ENCODE peak calls at places on chromosomes 13 and 19, in five cellular contexts. Y is fibroblast of lung, O is uterus, V is testis, T is Peyer's patch. E is an unnamed sample.

GRCh38 chr19:7515471-7516226 is at the start of gene ZNF358:
- DNase-seq in Y (peak), O (peak), V (peak), T (peak), E (peak)

GRCh38 chr19:38664503-38665211 is 17.2 kb downstream of the ACTN4 start:
- DNase-seq in Y (no peak), O (no peak), V (no peak), T (no peak), E (no peak)

GRCh38 chr13:79917628-79918027 is 423.3 kb downstream of the SPRY2 start:
- DNase-seq in Y (no peak), O (no peak), V (no peak), T (no peak), E (no peak)

GRCh38 chr19:43715776-43716175 is at the start of gene IRGC:
- DNase-seq in Y (no peak), O (no peak), V (no peak), T (no peak), E (no peak)

GRCh38 chr19:28406237-28406596 is 806.7 kb downstream of the UQCRFS1 start:
- DNase-seq in Y (no peak), O (no peak), V (no peak), T (no peak), E (no peak)

GRCh38 chr19:50384685-50385535 is 763 bp downstream of the POLD1 start:
- DNase-seq in Y (no peak), O (no peak), V (peak), T (no peak), E (no peak)

GRCh38 chr19:44816301-44816700 is 7.4 kb downstream of the BCAM start:
- DNase-seq in Y (no peak), O (no peak), V (no peak), T (no peak), E (no peak)

GRCh38 chr19:35807633-35808032 is 5.0 kb downstream of the PRODH2 start:
- DNase-seq in Y (no peak), O (no peak), V (no peak), T (no peak), E (no peak)

GRCh38 chr13:43698743-43699142 is 88.0 kb downstream of the ENOX1 start:
- DNase-seq in Y (peak), O (no peak), V (no peak), T (no peak), E (peak)

GRCh38 chr13:22915442-22916082 is 265.2 kb upstream of the SGCG start:
- DNase-seq in Y (peak), O (peak), V (peak), T (no peak), E (peak)

GRCh38 chr19:43625918-43626579 is 6.6 kb upstream of the ZNF428 start:
- DNase-seq in Y (peak), O (no peak), V (no peak), T (no peak), E (no peak)

GRCh38 chr13:49443327-49443688 is 556 bp downstream of the CAB39L start:
- DNase-seq in Y (peak), O (no peak), V (no peak), T (no peak), E (peak)

GRCh38 chr19:14677464-14677863 is 2.8 kb upstream of the ADGRE3 start:
- DNase-seq in Y (no peak), O (no peak), V (no peak), T (no peak), E (no peak)

GRCh38 chr13:43355774-43356173 is 332.4 kb downstream of the DNAJC15 start:
- DNase-seq in Y (no peak), O (no peak), V (no peak), T (no peak), E (no peak)

GRCh38 chr19:56839665-56840451 is 668 bp downstream of the PEG3 start:
- DNase-seq in Y (peak), O (peak), V (peak), T (peak), E (no peak)

GRCh38 chr13:35781044-35781443 is 304.6 kb upstream of the MAB21L1 start:
- DNase-seq in Y (no peak), O (no peak), V (no peak), T (no peak), E (no peak)

GRCh38 chr13:114143806-114144605 is 11.6 kb upstream of the RASA3 start:
- DNase-seq in Y (no peak), O (no peak), V (no peak), T (peak), E (no peak)

GRCh38 chr19:41537789-41538188 is 38.2 kb upstream of the CEACAM21 start:
- DNase-seq in Y (peak), O (no peak), V (no peak), T (peak), E (peak)

GRCh38 chr19:51124729-51125128 is at the start of gene SIGLEC9:
- DNase-seq in Y (no peak), O (no peak), V (peak), T (peak), E (no peak)

GRCh38 chr19:19554074-19555023 is 16.3 kb downstream of the CILP2 start:
- DNase-seq in Y (peak), O (no peak), V (peak), T (peak), E (peak)

GRCh38 chr19:42017040-42017439 is 23.0 kb upstream of the ATP1A3 start:
- DNase-seq in Y (no peak), O (no peak), V (no peak), T (no peak), E (no peak)

GRCh38 chr13:39777527-39778061 is 122.1 kb downstream of the COG6 start:
- DNase-seq in Y (peak), O (no peak), V (no peak), T (no peak), E (peak)

GRCh38 chr13:98540476-98540875 is 36.4 kb downstream of the STK24 start:
- DNase-seq in Y (no peak), O (no peak), V (peak), T (peak), E (no peak)

GRCh38 chr13:91667486-91667885 is 269.1 kb downstream of the GPC5 start:
- DNase-seq in Y (no peak), O (no peak), V (no peak), T (no peak), E (no peak)

GRCh38 chr19:9945319-9945966 is 9.1 kb upstream of the OLFM2 start:
- DNase-seq in Y (peak), O (peak), V (peak), T (peak), E (peak)

GRCh38 chr13:73733691-73734090 is 400.5 kb downstream of the KLF12 start:
- DNase-seq in Y (no peak), O (no peak), V (no peak), T (no peak), E (no peak)

GRCh38 chr19:32165176-32165575 is 180.2 kb upstream of the ZNF507 start:
- DNase-seq in Y (no peak), O (no peak), V (no peak), T (no peak), E (no peak)

GRCh38 chr13:72463561-72463960 is 263.9 kb downstream of the MZT1 start:
- DNase-seq in Y (peak), O (no peak), V (peak), T (no peak), E (peak)

GRCh38 chr19:58562126-58563033 is 4.0 kb upstream of the UBE2M start:
- DNase-seq in Y (peak), O (no peak), V (no peak), T (peak), E (peak)

GRCh38 chr19:52653161-52653560 is 15.0 kb upstream of the ZNF83 start:
- DNase-seq in Y (no peak), O (no peak), V (no peak), T (no peak), E (no peak)

GRCh38 chr19:51485960-51486359 is 7.6 kb downstream of the CEACAM18 start:
- DNase-seq in Y (no peak), O (no peak), V (no peak), T (no peak), E (no peak)

GRCh38 chr19:3061214-3062161 is 807 bp downstream of the TLE5 start:
- DNase-seq in Y (peak), O (peak), V (peak), T (peak), E (no peak)

GRCh38 chr19:18514800-18515682 is 6.8 kb downstream of the ELL start:
- DNase-seq in Y (peak), O (peak), V (no peak), T (peak), E (no peak)

GRCh38 chr19:36215276-36216171 is 618 bp downstream of the ZNF146 start:
- DNase-seq in Y (peak), O (no peak), V (no peak), T (no peak), E (peak)

GRCh38 chr13:104975272-104975671 is 1560.2 kb downstream of the EFNB2 start:
- DNase-seq in Y (no peak), O (no peak), V (no peak), T (no peak), E (no peak)

GRCh38 chr13:26558074-26558805 is 757 bp downstream of the WASF3 start:
- DNase-seq in Y (peak), O (no peak), V (peak), T (no peak), E (peak)

GRCh38 chr19:45179063-45179847 is 671 bp downstream of the BLOC1S3 start:
- DNase-seq in Y (no peak), O (no peak), V (peak), T (no peak), E (peak)

GRCh38 chr19:1456121-1456900 is 6.4 kb downstream of the APC2 start:
- DNase-seq in Y (no peak), O (no peak), V (no peak), T (no peak), E (no peak)

GRCh38 chr19:1455002-1455335 is 5.0 kb downstream of the APC2 start:
- DNase-seq in Y (no peak), O (no peak), V (no peak), T (peak), E (no peak)

GRCh38 chr19:1455336-1456120 is 5.6 kb downstream of the APC2 start:
- DNase-seq in Y (peak), O (peak), V (peak), T (peak), E (peak)

GRCh38 chr19:1457892-1458291 is 8.0 kb downstream of the APC2 start:
- DNase-seq in Y (no peak), O (no peak), V (no peak), T (no peak), E (no peak)

DNA sequence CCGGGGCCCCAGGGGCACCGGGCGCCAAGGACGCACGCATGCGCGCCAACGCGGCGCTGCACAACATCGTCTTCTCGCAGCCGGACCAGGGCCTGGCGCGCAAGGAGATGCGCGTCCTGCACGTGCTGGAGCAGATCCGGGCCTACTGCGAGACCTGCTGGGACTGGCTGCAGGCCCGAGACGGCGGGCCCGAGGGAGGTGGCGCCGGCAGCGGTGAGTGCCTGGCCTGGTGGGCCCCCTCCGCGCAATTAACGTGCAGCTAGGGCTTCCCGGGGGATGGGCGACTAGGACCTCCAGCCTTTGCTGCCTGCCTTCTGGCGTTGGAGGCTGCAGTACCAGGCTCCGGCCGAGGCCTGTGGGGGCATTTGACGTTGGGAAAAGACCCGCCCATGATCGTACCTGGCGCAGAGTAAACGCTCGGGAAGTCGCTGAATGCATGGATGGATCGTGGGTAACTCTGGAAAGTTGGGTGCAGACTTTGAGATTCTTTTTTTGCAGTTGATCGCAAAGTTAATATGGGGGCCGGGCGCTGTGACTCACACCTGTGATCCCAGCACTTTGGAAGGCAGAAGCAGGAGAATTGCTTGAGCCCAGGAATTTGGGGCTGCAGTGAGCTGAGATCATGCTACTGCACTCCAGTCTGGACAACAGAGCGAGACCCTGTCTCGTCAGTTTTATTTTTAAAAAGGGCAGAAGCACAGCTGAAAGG is 7.3 kb downstream of the APC2 start:
- DNase-seq in Y (no peak), O (no peak), V (no peak), T (no peak), E (no peak)
- TF ChIP-seq CTCF in Y (no peak), O (no peak), V (no peak), T (no peak), E (no peak)

DNA sequence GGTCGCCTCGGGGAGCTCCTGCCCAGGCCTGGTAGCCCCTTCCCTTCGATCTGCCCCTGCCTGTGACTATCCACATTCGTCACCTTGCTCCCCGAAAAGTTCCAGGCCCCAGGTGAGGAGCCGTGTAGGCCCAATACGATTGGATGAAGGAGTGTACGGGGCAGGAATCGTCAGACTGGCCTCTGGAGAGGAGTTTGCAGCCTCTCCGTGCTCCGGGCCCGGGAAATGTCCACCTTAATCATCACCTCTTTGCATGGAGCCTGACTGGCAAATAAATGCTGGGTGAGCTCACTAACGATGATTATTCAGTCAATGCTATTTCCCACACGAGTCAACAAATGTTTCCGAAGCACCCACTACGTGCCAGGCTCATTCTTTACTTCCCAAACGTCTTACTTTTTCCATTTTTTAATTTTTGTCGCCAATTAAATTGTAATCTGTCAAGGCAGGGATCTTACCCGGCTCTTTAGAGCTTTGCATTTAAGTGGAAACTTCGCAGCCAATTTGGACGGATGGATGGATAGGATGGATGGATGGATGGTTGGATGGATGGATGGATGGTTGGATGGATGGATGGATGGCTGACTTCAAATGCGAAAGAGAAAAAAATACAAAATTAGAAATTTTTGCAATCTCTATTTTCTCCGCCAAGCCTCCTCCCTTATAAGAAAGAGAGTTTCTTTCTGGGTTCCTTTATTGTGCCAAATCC is 45.8 kb downstream of the TGDS start:
- DNase-seq in Y (peak), O (peak), V (no peak), T (no peak), E (peak)
- H3K4me3 ChIP-seq in Y (peak), O (peak), V (peak), T (peak), E (peak)

GRCh38 chr13:32023698-32024097 is 7.9 kb upstream of the FRY start:
- DNase-seq in Y (peak), O (no peak), V (no peak), T (no peak), E (no peak)
- TF ChIP-seq CTCF in Y (no peak), O (no peak), V (no peak), T (peak), E (peak)

DNA sequence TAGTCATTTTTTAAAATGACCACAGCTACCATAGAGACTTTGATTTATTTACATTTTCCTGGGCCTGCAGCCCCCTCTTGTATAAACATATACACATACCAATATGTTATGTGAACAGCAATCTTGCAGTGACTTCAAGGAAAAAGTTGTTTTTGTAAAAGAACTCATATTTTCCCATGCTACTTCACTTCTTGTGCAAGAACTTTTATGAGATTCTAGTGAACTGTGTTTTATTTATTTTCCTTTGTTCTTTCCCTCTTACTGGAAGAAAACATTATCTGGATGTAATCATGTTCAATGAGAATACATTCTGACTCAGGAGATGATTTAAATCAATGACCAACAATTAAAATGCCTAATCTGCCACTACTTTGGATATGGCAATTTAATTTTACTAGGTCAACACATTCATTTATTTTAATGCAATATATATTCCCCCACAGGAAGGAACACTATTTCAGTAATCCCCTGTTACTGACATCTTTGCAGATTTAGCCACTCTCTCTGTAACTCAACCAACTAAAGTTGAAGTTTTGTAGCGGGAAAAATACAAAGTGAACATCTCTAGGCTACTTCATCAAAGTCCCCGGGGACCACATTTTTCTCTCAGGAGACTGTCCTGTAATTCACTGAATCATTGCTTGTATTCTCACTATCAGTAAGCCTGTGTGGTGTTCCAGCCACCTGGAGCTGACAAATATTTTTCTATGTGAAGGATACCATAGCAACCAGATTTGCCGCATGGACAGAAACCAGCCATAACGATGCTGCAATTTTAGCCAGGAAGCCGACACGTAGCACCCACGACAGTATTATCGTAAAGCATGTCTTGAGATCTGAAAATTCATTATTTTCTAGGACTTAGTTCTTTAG is 90.5 kb downstream of the STARD13 start:
- DNase-seq in Y (peak), O (peak), V (no peak), T (no peak), E (peak)
- H3K4me3 ChIP-seq in Y (no peak), O (peak), V (no peak), T (no peak), E (no peak)

GRCh38 chr13:41554626-41555386 is 97.5 kb downstream of the RGCC start:
- DNase-seq in Y (no peak), O (no peak), V (no peak), T (peak), E (no peak)
- TF ChIP-seq CTCF in Y (no peak), O (no peak), V (no peak), T (no peak), E (no peak)

GRCh38 chr13:112868308-112868707 is 100.7 kb upstream of the MCF2L start:
- DNase-seq in Y (no peak), O (no peak), V (no peak), T (peak), E (no peak)
- H3K4me3 ChIP-seq in Y (no peak), O (no peak), V (no peak), T (no peak), E (no peak)

GRCh38 chr19:54172764-54173699 is at the start of gene TMC4:
- DNase-seq in Y (no peak), O (no peak), V (no peak), T (peak), E (peak)
- TF ChIP-seq CTCF in Y (no peak), O (no peak), V (no peak), T (peak), E (no peak)

GRCh38 chr13:85910962-85911361 is 111.7 kb upstream of the SLITRK6 start:
- DNase-seq in Y (no peak), O (no peak), V (no peak), T (no peak), E (no peak)
- H3K4me3 ChIP-seq in Y (no peak), O (no peak), V (no peak), T (no peak), E (no peak)

GRCh38 chr13:30617315-30618185 is at the start of gene USPL1:
- DNase-seq in Y (peak), O (peak), V (peak), T (peak), E (peak)
- TF ChIP-seq CTCF in Y (no peak), O (peak), V (peak), T (peak), E (peak)

GRCh38 chr13:75790198-75790970 is 154.3 kb downstream of the LMO7 start:
- DNase-seq in Y (no peak), O (no peak), V (no peak), T (no peak), E (no peak)
- H3K4me3 ChIP-seq in Y (no peak), O (no peak), V (no peak), T (no peak), E (no peak)